ENCODE peak calls at places on chromosomes 6 and 20, in four cellular contexts. X is neuronal stem cell, V is mesenchymal stem cell, P is IMR-90. G is an unnamed sample.

GRCh38 chr6:122124908-122125307 is 274.5 kb upstream of the HSF2 start:
- DNase-seq in X (no peak), V (no peak), P (no peak), G (no peak)

GRCh38 chr6:31493875-31494694 is 3.9 kb upstream of the MICB start:
- DNase-seq in V (peak; percentile 84), X (peak; percentile 70), P (peak; percentile 70), G (peak; percentile 94)

GRCh38 chr6:22112490-22112889 is 184.3 kb downstream of the PRL start:
- DNase-seq in X (no peak), V (no peak), P (peak; percentile 33), G (no peak)

GRCh38 chr6:170131351-170131750 is 159.5 kb downstream of the DLL1 start:
- DNase-seq in P (no peak), X (no peak), V (no peak), G (no peak)

GRCh38 chr20:44454301-44454963 is 21.2 kb upstream of the TTPAL start:
- DNase-seq in X (no peak), V (no peak), P (no peak), G (no peak)

GRCh38 chr6:26043389-26044139 is 43.7 kb upstream of the HFE start:
- DNase-seq in V (no peak), X (peak; percentile 78), P (peak; percentile 99), G (peak; percentile 97)

GRCh38 chr20:31966991-31967655 is 828 bp upstream of the XKR7 start:
- DNase-seq in X (no peak), P (no peak), V (no peak), G (peak; percentile 22)

GRCh38 chr20:24297928-24298327 is 171.5 kb upstream of the SYNDIG1 start:
- DNase-seq in V (no peak), P (no peak), X (no peak), G (no peak)

GRCh38 chr20:48384147-48384818 is 443.5 kb downstream of the PREX1 start:
- DNase-seq in X (no peak), P (no peak), V (no peak), G (peak; percentile 57)

GRCh38 chr6:5471044-5471443 is 209.7 kb downstream of the FARS2 start:
- DNase-seq in V (peak; percentile 72), P (peak; percentile 58), X (peak; percentile 56), G (peak; percentile 65)

GRCh38 chr20:9119776-9120175 is 50.9 kb downstream of the PLCB4 start:
- DNase-seq in P (no peak), X (no peak), V (no peak), G (no peak)

GRCh38 chr6:148021715-148022114 is 320.9 kb upstream of the SASH1 start:
- DNase-seq in X (no peak), V (no peak), P (no peak), G (peak; percentile 38)

GRCh38 chr6:88992741-88993557 is 29.5 kb upstream of the RNGTT start:
- DNase-seq in X (no peak), V (no peak), P (no peak), G (no peak)

GRCh38 chr6:131519670-131520436 is 53.2 kb upstream of the ARG1 start:
- DNase-seq in P (peak; percentile 45), V (peak; percentile 46), X (no peak), G (peak; percentile 87)

GRCh38 chr6:112651239-112651638 is 304.1 kb downstream of the RFPL4B start:
- DNase-seq in P (no peak), X (no peak), V (no peak), G (peak; percentile 51)

GRCh38 chr6:16524380-16524707 is 236.9 kb downstream of the ATXN1 start:
- DNase-seq in X (no peak), P (peak; percentile 80), V (peak; percentile 74), G (no peak)

GRCh38 chr6:137749595-137750215 is 117.4 kb upstream of the TNFAIP3 start:
- DNase-seq in V (no peak), X (no peak), P (peak; percentile 21), G (no peak)

GRCh38 chr6:15460110-15460727 is 202.6 kb downstream of the DTNBP1 start:
- DNase-seq in P (no peak), X (no peak), V (no peak), G (no peak)

GRCh38 chr6:33815854-33816253 is 12.1 kb upstream of the MLN start:
- DNase-seq in P (no peak), V (peak; percentile 29), X (peak; percentile 36), G (peak; percentile 84)

GRCh38 chr6:5138995-5139827 is 54.1 kb downstream of the PPP1R3G start:
- DNase-seq in X (no peak), P (no peak), V (no peak), G (peak; percentile 22)

GRCh38 chr6:106749611-106750010 is 120.2 kb downstream of the QRSL1 start:
- DNase-seq in P (peak; percentile 30), V (peak; percentile 6), X (no peak), G (peak; percentile 51)

GRCh38 chr6:135458051-135458450 is 39.5 kb downstream of the AHI1 start:
- DNase-seq in V (no peak), P (no peak), X (no peak), G (no peak)

GRCh38 chr20:63495771-63496403 is 3.0 kb downstream of the EEF1A2 start:
- DNase-seq in P (peak; percentile 28), X (peak; percentile 67), V (peak; percentile 59), G (peak; percentile 53)

DNA sequence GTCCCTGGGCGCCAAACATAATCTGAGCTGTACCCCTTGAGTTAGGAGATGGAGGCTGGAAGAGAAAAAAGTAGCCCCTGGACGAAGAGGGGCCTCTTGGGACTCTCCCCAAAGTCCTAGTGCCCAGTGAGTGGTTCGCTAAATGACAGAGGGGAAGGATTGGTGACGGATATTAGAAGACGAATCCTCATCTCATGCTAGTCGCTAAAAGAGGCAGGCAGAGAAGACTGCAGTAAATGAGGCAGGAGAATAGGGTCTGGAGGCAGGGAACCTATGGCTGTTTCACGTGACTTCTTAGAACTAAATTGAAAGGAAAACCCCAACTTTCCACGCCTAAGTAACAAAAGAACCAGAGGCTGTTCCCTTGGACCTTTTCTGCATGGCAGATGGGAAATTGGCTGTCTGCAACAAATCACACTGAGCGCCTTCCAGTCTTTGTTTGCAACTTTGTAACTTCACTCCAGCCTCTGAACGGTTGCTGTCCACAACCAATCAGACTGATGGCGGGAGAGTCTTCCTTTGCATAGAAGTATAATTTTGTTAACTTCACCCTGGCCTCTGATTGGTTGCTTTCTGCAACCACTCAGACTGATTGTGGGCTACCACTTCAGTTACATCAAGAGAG is 730 bp upstream of the RBL1 start:
- DNase-seq in X (no peak), P (no peak), V (no peak), G (no peak)
- H3K18ac ChIP-seq in X (peak overlapping the region; percentile 15), P (no peak overlapping the region), V (no peak overlapping the region), G (peak overlapping the region; percentile 57)

GRCh38 chr20:7710440-7710839 is 229.8 kb downstream of the HAO1 start:
- DNase-seq in V (no peak), X (no peak), P (no peak), G (no peak)

GRCh38 chr20:7704021-7704420 is 236.2 kb downstream of the HAO1 start:
- DNase-seq in X (no peak), P (no peak), V (no peak), G (no peak)

GRCh38 chr20:7708782-7709181 is 231.5 kb downstream of the HAO1 start:
- DNase-seq in X (no peak), P (no peak), V (no peak), G (no peak)

GRCh38 chr20:7712661-7713060 is 227.6 kb downstream of the HAO1 start:
- DNase-seq in X (no peak), P (no peak), V (no peak), G (no peak)

DNA sequence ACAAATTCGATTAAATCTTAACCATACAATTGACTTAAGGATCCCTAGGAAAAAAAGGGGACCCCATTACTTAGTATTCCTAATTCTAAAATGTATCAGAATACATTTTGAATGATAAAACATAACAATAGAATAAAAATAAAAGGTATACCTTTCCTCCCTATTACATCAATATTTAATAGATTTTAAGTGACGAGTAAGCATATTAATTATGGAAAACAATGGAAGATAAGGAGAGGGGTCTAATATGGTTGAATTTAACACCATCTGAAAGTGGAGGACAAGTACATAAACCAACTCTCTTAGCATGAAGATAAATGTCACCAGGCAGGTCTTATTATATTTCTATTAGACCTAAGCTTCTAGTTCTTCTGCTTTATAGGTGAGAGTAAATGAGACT is 232.1 kb downstream of the HAO1 start:
- DNase-seq in P (no peak), V (no peak), X (no peak), G (no peak)
- H3K18ac ChIP-seq in P (no peak overlapping the region), V (no peak overlapping the region), X (no peak overlapping the region), G (no peak overlapping the region)

GRCh38 chr20:46268131-46268611 is 40.1 kb downstream of the CDH22 start:
- DNase-seq in P (no peak), X (no peak), V (no peak), G (peak; percentile 72)

GRCh38 chr20:46270977-46271744 is 37.1 kb downstream of the CDH22 start:
- DNase-seq in P (no peak), V (no peak), X (no peak), G (no peak)

GRCh38 chr20:46268662-46269061 is 39.6 kb downstream of the CDH22 start:
- DNase-seq in X (no peak), V (no peak), P (no peak), G (no peak)

GRCh38 chr20:46267108-46267820 is 41.0 kb downstream of the CDH22 start:
- DNase-seq in V (no peak), P (no peak), X (no peak), G (no peak)

GRCh38 chr20:46269372-46269771 is 38.9 kb downstream of the CDH22 start:
- DNase-seq in V (no peak), X (no peak), P (no peak), G (peak; percentile 31)
- H3K18ac ChIP-seq in V (no peak overlapping the region), X (no peak overlapping the region), P (no peak overlapping the region), G (no peak overlapping the region)

GRCh38 chr6:10694302-10695085 is at the start of the genes C6orf52 and PAK1IP1:
- DNase-seq in P (peak; percentile 91), X (peak; percentile 94), V (peak; percentile 96), G (peak; percentile 97)
- H3K18ac ChIP-seq in P (peak within 1 kb of the TSS; percentile 73), X (peak within 1 kb of the TSS; percentile 96), V (peak within 1 kb of the TSS; percentile 99), G (no peak within 1 kb of the TSS)

GRCh38 chr6:166676270-166676860 is 49.3 kb upstream of the RPS6KA2 start:
- DNase-seq in P (no peak), V (no peak), X (no peak), G (no peak)
- H3K18ac ChIP-seq in P (no peak overlapping the region), V (peak overlapping the region; percentile 28), X (no peak overlapping the region), G (no peak overlapping the region)

G was measured in mesendoderm.